ENCODE peak calls at places on chromosome 5, in four cellular contexts. C is GM12878, X is HepG2, F is H1. W is an unnamed sample.

GRCh38 chr5:178123987-178124925 is 6.6 kb upstream of the RMND5B start:
- DNase-seq in X (no peak), F (no peak), C (no peak), W (no peak)

GRCh38 chr5:125047871-125048270 is 301.4 kb upstream of the ZNF608 start:
- DNase-seq in F (no peak), C (no peak), X (no peak), W (no peak)

GRCh38 chr5:95817430-95817829 is 5.1 kb downstream of the GLRX start:
- DNase-seq in C (no peak), F (no peak), X (no peak), W (no peak)

GRCh38 chr5:101991486-101991885 is 304.6 kb downstream of the SLCO4C1 start:
- DNase-seq in C (no peak), X (no peak), F (no peak), W (no peak)

GRCh38 chr5:58544926-58545325 is 37.9 kb upstream of the RAB3C start:
- DNase-seq in C (no peak), F (no peak), X (no peak), W (no peak)

GRCh38 chr5:107808671-107809137 is 138.0 kb upstream of the EFNA5 start:
- DNase-seq in F (peak; percentile 87), X (peak; percentile 13), C (no peak), W (peak; percentile 68)

GRCh38 chr5:132258102-132259060 is 885 bp downstream of the PDLIM4 start:
- DNase-seq in X (no peak), F (no peak), C (no peak), W (no peak)

GRCh38 chr5:89034588-89034987 is 151.6 kb upstream of the MEF2C start:
- DNase-seq in X (no peak), F (no peak), C (no peak), W (no peak)

GRCh38 chr5:117255211-117256032 is 680.8 kb upstream of the SEMA6A start:
- DNase-seq in F (no peak), C (no peak), X (no peak), W (no peak)

GRCh38 chr5:6486074-6486473 is 37.4 kb downstream of the UBE2QL1 start:
- DNase-seq in C (no peak), F (no peak), X (no peak), W (no peak)

GRCh38 chr5:65163698-65164097 is 318.0 kb downstream of the ADAMTS6 start:
- DNase-seq in C (no peak), F (no peak), X (no peak), W (no peak)

GRCh38 chr5:65157906-65158603 is 323.7 kb downstream of the ADAMTS6 start:
- DNase-seq in F (no peak), X (peak; percentile 2), C (no peak), W (no peak)

GRCh38 chr5:65156933-65157332 is 324.8 kb downstream of the ADAMTS6 start:
- DNase-seq in F (no peak), X (no peak), C (no peak), W (no peak)

GRCh38 chr5:65161655-65162054 is 320.1 kb downstream of the ADAMTS6 start:
- DNase-seq in X (no peak), F (no peak), C (no peak), W (no peak)
- TF ChIP-seq SUZ12 in X (no peak), F (no peak), C (no peak), W (no peak)

DNA sequence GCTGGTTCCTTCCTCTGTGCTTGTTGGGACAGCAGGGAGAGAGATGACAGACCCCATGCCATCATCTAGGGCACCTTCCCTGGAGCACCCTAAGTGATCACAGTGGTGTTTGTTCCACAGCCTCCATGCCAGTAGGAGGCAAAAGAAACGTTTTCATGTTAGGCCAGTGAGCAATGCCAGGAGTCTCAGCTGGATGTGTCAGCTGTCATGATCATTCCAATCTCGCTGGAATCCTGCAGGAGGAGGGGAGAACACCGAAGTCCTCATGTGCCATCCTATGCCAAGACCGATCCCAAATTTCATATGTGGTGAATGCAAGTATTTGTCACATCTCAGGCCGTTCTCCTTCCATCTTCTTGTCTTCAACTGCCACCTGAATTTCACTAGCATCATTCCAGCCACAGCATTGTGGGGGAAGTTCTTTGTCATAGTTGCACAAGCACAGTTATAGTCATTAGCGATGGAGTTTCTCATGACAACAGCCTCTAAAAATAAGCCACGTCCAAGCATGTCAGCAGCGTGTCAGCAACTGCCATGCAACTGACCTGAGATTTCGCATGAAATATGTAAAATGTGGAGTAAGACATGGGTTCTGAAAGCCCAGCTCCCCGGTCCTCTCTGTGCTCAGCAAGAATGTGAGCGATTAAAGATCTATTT is 97.2 kb upstream of the DNAH5 start:
- DNase-seq in F (no peak), X (no peak), C (no peak), W (no peak)
- H3K4me1 ChIP-seq in F (peaks cover 7% of the 10 kb centered on the region), X (peaks cover 29% of the 10 kb centered on the region), C (no peaks in the 10 kb centered on the region), W (peaks cover 6% of the 10 kb centered on the region)

GRCh38 chr5:84383296-84383815 is 1.3 kb downstream of the EDIL3 start:
- DNase-seq in C (no peak), X (no peak), F (no peak), W (no peak)

GRCh38 chr5:84382363-84383295 is 2.1 kb downstream of the EDIL3 start:
- DNase-seq in F (no peak), C (no peak), X (no peak), W (peak; percentile 23)

GRCh38 chr5:84385705-84386104 is 1.0 kb upstream of the EDIL3 start:
- DNase-seq in F (no peak), C (no peak), X (no peak), W (no peak)

GRCh38 chr5:84384604-84385575 is at the start of gene EDIL3:
- DNase-seq in C (no peak), X (no peak), F (no peak), W (peak; percentile 30)

DNA sequence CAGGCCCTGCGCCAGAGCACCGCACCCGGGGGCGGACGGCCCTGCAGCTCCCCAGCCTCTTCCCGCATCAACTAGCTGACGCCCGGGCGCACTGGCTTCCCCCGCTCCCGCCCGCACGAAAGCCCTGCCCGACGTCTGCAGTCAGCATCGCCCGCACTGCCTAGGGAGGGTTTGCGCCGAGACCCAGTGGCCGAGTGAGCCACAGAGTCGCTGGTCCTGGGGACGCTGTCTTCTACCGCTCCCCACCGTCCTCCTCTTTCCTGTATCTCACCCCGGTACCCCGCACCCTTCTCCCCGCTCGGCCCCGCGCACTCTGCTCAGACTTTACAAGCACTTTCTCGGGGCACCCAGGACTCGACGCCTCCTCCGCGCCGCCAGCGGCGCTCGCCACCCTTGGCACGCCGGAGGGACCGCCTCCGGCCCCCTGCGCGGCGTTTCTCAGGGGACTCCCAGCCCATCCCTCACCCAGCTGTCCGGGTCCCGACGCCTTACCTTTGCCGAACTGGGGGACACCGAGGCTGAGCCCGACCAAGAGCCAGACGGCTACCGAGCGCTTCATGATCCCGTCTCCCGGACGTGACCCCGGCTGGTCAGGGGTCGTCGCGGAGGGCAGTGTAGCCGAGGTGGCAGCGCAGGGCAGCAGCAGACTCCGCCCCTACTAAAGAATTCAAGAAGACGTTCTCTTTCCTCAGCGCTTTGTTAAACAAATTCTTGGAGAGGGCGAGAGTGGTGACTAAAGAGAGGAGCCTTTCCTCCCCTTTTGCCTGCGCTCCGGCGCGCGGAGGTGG is 670 bp downstream of the EDIL3 start:
- DNase-seq in F (peak; percentile 49), C (no peak), X (no peak), W (peak; percentile 49)
- TF ChIP-seq SUZ12 in F (peak; percentile 42), C (no peak), X (no peak), W (no peak)

DNA sequence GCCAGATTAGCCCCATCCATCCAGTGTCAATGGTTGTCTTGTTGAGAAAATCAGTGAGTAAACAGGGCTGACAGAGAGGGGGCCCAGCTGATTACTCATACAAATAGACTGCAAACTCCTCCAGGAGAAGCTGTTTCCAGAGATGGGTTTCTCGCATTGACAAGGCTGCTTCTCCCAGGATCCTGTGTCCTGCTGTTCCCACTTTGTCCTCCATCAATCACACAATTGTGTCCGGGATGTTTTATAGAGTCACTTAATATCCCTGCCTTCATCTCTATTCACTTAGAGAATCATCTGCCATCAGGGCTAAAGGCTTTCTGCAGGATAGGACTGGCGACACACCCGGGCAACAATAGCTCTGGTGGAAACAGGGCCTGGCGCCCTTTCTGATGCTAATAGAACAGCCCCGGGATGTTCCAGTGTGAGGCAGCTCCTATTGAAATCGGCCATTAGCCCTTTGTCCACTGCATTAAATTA is 71.7 kb upstream of the TBCA start:
- DNase-seq in C (no peak), F (peak; percentile 53), X (no peak), W (peak; percentile 83)
- H3K4me1 ChIP-seq in C (no peaks in the 10 kb centered on the region), F (peaks cover 27% of the 10 kb centered on the region), X (peaks cover 12% of the 10 kb centered on the region), W (peaks cover 8% of the 10 kb centered on the region)

GRCh38 chr5:87308024-87308423 is 40.3 kb downstream of the RASA1 start:
- DNase-seq in X (no peak), C (peak; percentile 31), F (no peak), W (no peak)
- TF ChIP-seq SUZ12 in X (no peak), C (no peak), F (no peak), W (no peak)

GRCh38 chr5:172170251-172170701 is 17.7 kb downstream of the STK10 start:
- DNase-seq in F (no peak), X (no peak), C (no peak), W (no peak)

GRCh38 chr5:172166030-172166429 is 22.0 kb downstream of the STK10 start:
- DNase-seq in X (no peak), F (no peak), C (no peak), W (no peak)

GRCh38 chr5:172167893-172168292 is 20.1 kb downstream of the STK10 start:
- DNase-seq in C (no peak), F (no peak), X (no peak), W (no peak)

GRCh38 chr5:172169216-172169615 is 18.8 kb downstream of the STK10 start:
- DNase-seq in F (no peak), C (no peak), X (no peak), W (no peak)

GRCh38 chr5:172168311-172168710 is 19.7 kb downstream of the STK10 start:
- DNase-seq in F (no peak), X (no peak), C (no peak), W (no peak)
- H3K4me1 ChIP-seq in F (peaks cover 2% of the 10 kb centered on the region), X (peaks cover 35% of the 10 kb centered on the region), C (peaks cover 30% of the 10 kb centered on the region), W (peaks cover 17% of the 10 kb centered on the region)

GRCh38 chr5:10319202-10319851 is 11.6 kb upstream of the CMBL start:
- DNase-seq in F (no peak), X (peak; percentile 37), C (no peak), W (no peak)
- TF ChIP-seq SUZ12 in F (no peak), X (no peak), C (no peak), W (no peak)

GRCh38 chr5:151079838-151080619 is 805 bp downstream of the TNIP1 start:
- DNase-seq in C (no peak), X (no peak), F (no peak), W (no peak)
- H3K4me1 ChIP-seq in C (peaks cover 41% of the 10 kb centered on the region), X (peaks cover 76% of the 10 kb centered on the region), F (peaks cover 1% of the 10 kb centered on the region), W (peaks cover 7% of the 10 kb centered on the region)